ENCODE peak calls at places on chromosome 15, in five cellular contexts. One of them, this sample, is unnamed.

GRCh38 chr15:55750706-55751105 is 7.8 kb upstream of the PRTG start:
- DNase-seq in tibial nerve: no peak
- DNase-seq in astrocyte: no peak
- DNase-seq in A549: no peak
- DNase-seq in dorsolateral prefrontal cortex: no peak
- DNase-seq in this sample: no peak

GRCh38 chr15:63610209-63610841 is 13.1 kb downstream of the FBXL22 start:
- DNase-seq in tibial nerve: peak
- DNase-seq in astrocyte: peak
- DNase-seq in A549: peak
- DNase-seq in dorsolateral prefrontal cortex: peak
- DNase-seq in this sample: peak

GRCh38 chr15:95327661-95328060 is 1002.8 kb upstream of the NR2F2 start:
- DNase-seq in tibial nerve: peak
- DNase-seq in astrocyte: no peak
- DNase-seq in A549: no peak
- DNase-seq in dorsolateral prefrontal cortex: no peak
- DNase-seq in this sample: no peak

GRCh38 chr15:31292391-31293020 is 34.1 kb upstream of the KLF13 start:
- DNase-seq in tibial nerve: no peak
- DNase-seq in astrocyte: no peak
- DNase-seq in A549: no peak
- DNase-seq in dorsolateral prefrontal cortex: no peak
- DNase-seq in this sample: no peak

GRCh38 chr15:61556037-61556648 is 327.0 kb upstream of the RORA start:
- DNase-seq in tibial nerve: no peak
- DNase-seq in astrocyte: peak
- DNase-seq in A549: no peak
- DNase-seq in dorsolateral prefrontal cortex: no peak
- DNase-seq in this sample: peak

GRCh38 chr15:80272987-80273386 is 21.0 kb upstream of the CTXND1 start:
- DNase-seq in tibial nerve: no peak
- DNase-seq in astrocyte: no peak
- DNase-seq in A549: no peak
- DNase-seq in dorsolateral prefrontal cortex: no peak
- DNase-seq in this sample: no peak

GRCh38 chr15:31272558-31273257 is 53.9 kb upstream of the KLF13 start:
- DNase-seq in tibial nerve: no peak
- DNase-seq in astrocyte: no peak
- DNase-seq in A549: no peak
- DNase-seq in dorsolateral prefrontal cortex: peak
- DNase-seq in this sample: no peak

GRCh38 chr15:42832577-42832976 is 88.0 kb downstream of the TTBK2 start:
- DNase-seq in tibial nerve: no peak
- DNase-seq in astrocyte: peak
- DNase-seq in A549: peak
- DNase-seq in dorsolateral prefrontal cortex: no peak
- DNase-seq in this sample: peak

GRCh38 chr15:32704343-32705076 is 13.3 kb upstream of the GREM1 start:
- DNase-seq in tibial nerve: no peak
- DNase-seq in astrocyte: peak
- DNase-seq in A549: no peak
- DNase-seq in dorsolateral prefrontal cortex: no peak
- DNase-seq in this sample: no peak

GRCh38 chr15:101027920-101028319 is 108.8 kb downstream of the LRRK1 start:
- DNase-seq in tibial nerve: no peak
- DNase-seq in astrocyte: no peak
- DNase-seq in A549: no peak
- DNase-seq in dorsolateral prefrontal cortex: no peak
- DNase-seq in this sample: no peak

GRCh38 chr15:77243146-77243545 is 172.2 kb upstream of the TSPAN3 start:
- DNase-seq in tibial nerve: no peak
- DNase-seq in astrocyte: no peak
- DNase-seq in A549: no peak
- DNase-seq in dorsolateral prefrontal cortex: no peak
- DNase-seq in this sample: no peak

GRCh38 chr15:97084650-97085049 is 754.1 kb downstream of the NR2F2 start:
- DNase-seq in tibial nerve: no peak
- DNase-seq in astrocyte: peak
- DNase-seq in A549: no peak
- DNase-seq in dorsolateral prefrontal cortex: no peak
- DNase-seq in this sample: no peak

GRCh38 chr15:81511160-81511559 is 137.1 kb upstream of the TMC3 start:
- DNase-seq in tibial nerve: no peak
- DNase-seq in astrocyte: peak
- DNase-seq in A549: no peak
- DNase-seq in dorsolateral prefrontal cortex: no peak
- DNase-seq in this sample: no peak

GRCh38 chr15:32683906-32684584 is 33.8 kb upstream of the GREM1 start:
- DNase-seq in tibial nerve: no peak
- DNase-seq in astrocyte: peak
- DNase-seq in A549: no peak
- DNase-seq in dorsolateral prefrontal cortex: no peak
- DNase-seq in this sample: peak

GRCh38 chr15:67755264-67755663 is 70.0 kb upstream of the SKOR1 start:
- DNase-seq in tibial nerve: no peak
- DNase-seq in astrocyte: no peak
- DNase-seq in A549: no peak
- DNase-seq in dorsolateral prefrontal cortex: no peak
- DNase-seq in this sample: no peak

GRCh38 chr15:31975446-31976229 is 54.7 kb upstream of the CHRNA7 start:
- DNase-seq in tibial nerve: no peak
- DNase-seq in astrocyte: no peak
- DNase-seq in A549: no peak
- DNase-seq in dorsolateral prefrontal cortex: peak
- DNase-seq in this sample: no peak

GRCh38 chr15:63449711-63450110 is 54.7 kb upstream of the USP3 start:
- DNase-seq in tibial nerve: no peak
- DNase-seq in astrocyte: no peak
- DNase-seq in A549: peak
- DNase-seq in dorsolateral prefrontal cortex: no peak
- DNase-seq in this sample: no peak

GRCh38 chr15:41899854-41900442 is 6.1 kb upstream of the SPTBN5 start:
- DNase-seq in tibial nerve: no peak
- DNase-seq in astrocyte: no peak
- DNase-seq in A549: no peak
- DNase-seq in dorsolateral prefrontal cortex: peak
- DNase-seq in this sample: no peak

GRCh38 chr15:43905755-43906154 is 79.0 kb downstream of the WDR76 start:
- DNase-seq in tibial nerve: no peak
- DNase-seq in astrocyte: no peak
- DNase-seq in A549: no peak
- DNase-seq in dorsolateral prefrontal cortex: no peak
- DNase-seq in this sample: peak

GRCh38 chr15:80936288-80937078 is 53.1 kb downstream of the MESD start:
- DNase-seq in tibial nerve: no peak
- DNase-seq in astrocyte: no peak
- DNase-seq in A549: no peak
- DNase-seq in dorsolateral prefrontal cortex: no peak
- DNase-seq in this sample: no peak

GRCh38 chr15:90337256-90337655 is 14.8 kb upstream of the ZNF774 start:
- DNase-seq in tibial nerve: no peak
- DNase-seq in astrocyte: no peak
- DNase-seq in A549: no peak
- DNase-seq in dorsolateral prefrontal cortex: no peak
- DNase-seq in this sample: peak

GRCh38 chr15:58608711-58609110 is 140.8 kb downstream of the ADAM10 start:
- DNase-seq in tibial nerve: no peak
- DNase-seq in astrocyte: no peak
- DNase-seq in A549: no peak
- DNase-seq in dorsolateral prefrontal cortex: no peak
- DNase-seq in this sample: no peak
- H3K27ac ChIP-seq in tibial nerve: no peak
- H3K27ac ChIP-seq in astrocyte: no peak
- H3K27ac ChIP-seq in A549: no peak
- H3K27ac ChIP-seq in dorsolateral prefrontal cortex: no peak
- H3K27ac ChIP-seq in this sample: no peak

DNA sequence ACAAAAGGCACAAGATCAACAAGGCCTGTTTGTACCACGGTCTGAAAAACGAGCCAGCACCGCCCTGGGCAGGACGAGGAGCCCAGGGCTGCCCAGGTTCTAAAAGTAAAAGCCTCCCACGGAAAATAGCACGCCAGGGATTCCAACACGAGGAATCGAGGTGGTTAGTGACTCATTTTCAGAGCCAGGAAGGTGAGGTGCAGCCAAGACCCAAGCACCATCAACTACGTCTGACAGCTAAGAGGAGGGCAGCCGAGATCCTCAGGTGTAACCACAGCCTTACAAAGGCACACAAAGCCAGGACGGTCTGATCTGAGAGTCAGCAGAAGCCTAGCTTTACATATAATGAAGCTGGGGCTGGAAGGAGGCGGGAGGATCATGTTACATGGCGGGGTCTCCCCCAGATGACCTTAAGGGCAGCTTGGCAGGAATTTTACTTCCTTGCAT is 52.5 kb downstream of the ATP10A start:
- DNase-seq in tibial nerve: no peak
- DNase-seq in astrocyte: peak
- DNase-seq in A549: no peak
- DNase-seq in dorsolateral prefrontal cortex: no peak
- DNase-seq in this sample: no peak
- TF ChIP-seq CTCF in tibial nerve: no peak
- TF ChIP-seq CTCF in astrocyte: no peak
- TF ChIP-seq CTCF in A549: no peak
- TF ChIP-seq CTCF in dorsolateral prefrontal cortex: no peak
- TF ChIP-seq CTCF in this sample: no peak

GRCh38 chr15:39704684-39705083 is 78.0 kb downstream of the FSIP1 start:
- DNase-seq in tibial nerve: no peak
- DNase-seq in astrocyte: peak
- DNase-seq in A549: no peak
- DNase-seq in dorsolateral prefrontal cortex: no peak
- DNase-seq in this sample: peak
- H3K27ac ChIP-seq in tibial nerve: no peak
- H3K27ac ChIP-seq in astrocyte: no peak
- H3K27ac ChIP-seq in A549: no peak
- H3K27ac ChIP-seq in dorsolateral prefrontal cortex: no peak
- H3K27ac ChIP-seq in this sample: no peak

GRCh38 chr15:69762373-69763148 is 309.9 kb downstream of the RPLP1 start:
- DNase-seq in tibial nerve: no peak
- DNase-seq in astrocyte: no peak
- DNase-seq in A549: no peak
- DNase-seq in dorsolateral prefrontal cortex: no peak
- DNase-seq in this sample: no peak
- TF ChIP-seq CTCF in tibial nerve: no peak
- TF ChIP-seq CTCF in astrocyte: no peak
- TF ChIP-seq CTCF in A549: peak
- TF ChIP-seq CTCF in dorsolateral prefrontal cortex: no peak
- TF ChIP-seq CTCF in this sample: peak

DNA sequence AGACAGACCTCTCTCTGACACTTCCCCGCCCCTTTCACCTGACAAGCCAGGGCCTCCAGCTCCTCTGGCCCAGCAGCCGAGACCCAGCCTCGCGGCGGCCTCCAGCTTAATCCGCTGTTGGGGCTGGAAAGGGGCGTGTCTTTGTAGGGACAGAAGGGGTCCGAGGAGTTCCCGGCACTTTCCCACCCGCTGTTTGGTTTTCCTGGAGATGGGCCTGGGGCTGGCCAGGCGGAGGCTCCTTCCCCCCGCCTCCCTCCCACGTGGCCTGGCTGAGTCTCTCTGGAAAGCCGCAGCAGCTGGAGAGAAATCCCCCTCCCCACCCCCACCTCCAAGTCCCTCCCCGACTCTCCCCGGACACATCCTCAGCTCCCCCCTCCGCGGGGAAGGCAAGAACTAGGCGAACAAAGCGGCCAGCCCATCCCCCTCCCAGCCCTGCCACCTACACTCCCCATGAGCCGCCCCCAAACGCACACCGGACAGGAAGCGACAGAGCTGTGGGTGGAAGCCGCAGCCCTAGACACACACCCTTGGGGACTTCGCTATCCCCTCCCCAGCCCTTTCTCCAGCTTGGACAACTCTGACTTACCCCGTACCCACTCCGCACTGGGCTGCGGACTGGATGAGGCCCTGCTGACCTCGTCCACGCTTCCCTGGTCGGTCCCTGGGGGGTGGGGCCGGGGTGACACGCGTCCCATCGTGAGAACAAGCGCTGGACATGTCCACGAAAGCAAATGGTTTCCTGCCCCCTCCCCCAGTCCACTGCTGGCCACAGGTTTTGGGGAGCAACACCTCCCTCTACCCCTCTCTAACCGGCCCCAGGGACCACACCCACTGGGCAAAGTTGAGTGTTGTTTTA is 1.2 kb downstream of the IGDCC4 start:
- DNase-seq in tibial nerve: no peak
- DNase-seq in astrocyte: peak
- DNase-seq in A549: no peak
- DNase-seq in dorsolateral prefrontal cortex: no peak
- DNase-seq in this sample: no peak
- H3K27ac ChIP-seq in tibial nerve: no peak
- H3K27ac ChIP-seq in astrocyte: peak
- H3K27ac ChIP-seq in A549: peak
- H3K27ac ChIP-seq in dorsolateral prefrontal cortex: no peak
- H3K27ac ChIP-seq in this sample: no peak

DNA sequence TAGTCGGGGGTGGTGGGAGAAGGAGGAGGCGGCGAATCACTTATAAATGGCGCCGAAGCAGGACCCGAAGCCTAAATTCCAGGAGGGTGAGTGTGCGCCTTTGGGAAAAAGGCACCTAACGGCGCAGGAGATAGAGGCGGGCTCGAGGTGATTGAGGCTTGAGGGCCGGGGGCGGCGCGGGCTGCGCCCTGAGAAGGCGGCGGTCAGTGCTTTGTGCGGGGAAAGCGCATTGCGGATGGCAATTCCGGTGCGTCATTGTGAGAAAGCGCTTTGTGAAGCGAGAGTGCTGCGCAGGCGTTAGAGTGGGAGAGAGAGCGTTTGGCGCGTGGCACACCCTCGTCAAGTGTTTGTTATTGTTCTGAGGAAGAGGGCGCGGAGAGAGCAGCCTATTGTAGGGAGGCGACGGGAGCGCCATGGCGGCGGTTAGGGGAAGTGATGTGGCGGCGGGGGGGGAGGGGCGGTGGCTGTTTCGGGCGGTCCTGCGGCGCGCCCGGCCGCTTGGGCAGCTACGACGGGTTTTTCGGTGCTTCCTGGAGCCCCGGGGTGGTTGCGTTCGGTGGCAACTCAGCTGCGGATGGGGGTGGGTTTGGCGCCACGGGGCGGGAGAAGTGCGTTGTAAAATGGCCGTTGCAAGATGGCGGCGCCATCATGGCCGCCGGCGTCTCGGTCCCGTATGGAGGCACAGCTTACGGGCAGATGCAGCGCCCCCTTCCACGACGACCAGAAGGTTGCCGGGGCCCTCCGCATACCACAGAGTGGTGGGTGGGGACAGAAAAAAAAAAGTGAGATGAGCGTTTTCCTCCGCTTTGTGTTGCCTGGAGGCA is 494 bp downstream of the MORF4L1 start:
- DNase-seq in tibial nerve: peak
- DNase-seq in astrocyte: peak
- DNase-seq in A549: peak
- DNase-seq in dorsolateral prefrontal cortex: peak
- DNase-seq in this sample: peak
- TF ChIP-seq CTCF in tibial nerve: peak
- TF ChIP-seq CTCF in astrocyte: peak
- TF ChIP-seq CTCF in A549: peak
- TF ChIP-seq CTCF in dorsolateral prefrontal cortex: peak
- TF ChIP-seq CTCF in this sample: peak

GRCh38 chr15:73990250-73991005 is 1.7 kb downstream of the STOML1 start:
- DNase-seq in tibial nerve: no peak
- DNase-seq in astrocyte: no peak
- DNase-seq in A549: no peak
- DNase-seq in dorsolateral prefrontal cortex: no peak
- DNase-seq in this sample: no peak
- H3K27ac ChIP-seq in tibial nerve: peak
- H3K27ac ChIP-seq in astrocyte: no peak
- H3K27ac ChIP-seq in A549: no peak
- H3K27ac ChIP-seq in dorsolateral prefrontal cortex: no peak
- H3K27ac ChIP-seq in this sample: no peak

GRCh38 chr15:99371180-99372103 is 120.2 kb downstream of the LRRC28 start:
- DNase-seq in tibial nerve: no peak
- DNase-seq in astrocyte: peak
- DNase-seq in A549: no peak
- DNase-seq in dorsolateral prefrontal cortex: no peak
- DNase-seq in this sample: no peak
- TF ChIP-seq CTCF in tibial nerve: no peak
- TF ChIP-seq CTCF in astrocyte: no peak
- TF ChIP-seq CTCF in A549: peak
- TF ChIP-seq CTCF in dorsolateral prefrontal cortex: no peak
- TF ChIP-seq CTCF in this sample: peak